ENCODE peak calls at places on chromosomes 13 and 19, in nine cellular contexts. One of them, this sample, is unnamed.

GRCh38 chr13:54574791-54575190 is 1546.2 kb downstream of the OLFM4 start:
- DNase-seq in endothelial cell: no peak
- DNase-seq in stimulated activated naive CD8-positive, alpha-beta T cell treated with anti-CD3 and anti-CD28 coated beads, Interleukin-15, Interleukin-2, amounts not matched to agents 100 U/mL and 50 U/mL, for 24 hours: no peak
- DNase-seq in HFF-Myc: no peak
- DNase-seq in tibial nerve: no peak
- DNase-seq in hippocampal formation: no peak
- DNase-seq in osteoblast: no peak
- DNase-seq in pancreas: no peak
- DNase-seq in stimulated activated CD4-positive, alpha-beta T cell treated with anti-CD3 and anti-CD28 coated beads, Interleukin-1b, Interleukin-23, amount 100 ng/mL, for 24 hours: no peak
- DNase-seq in this sample: no peak

GRCh38 chr13:42041017-42041683 is 7.3 kb upstream of the DGKH start:
- DNase-seq in tibial nerve: no peak
- DNase-seq in endothelial cell: peak
- DNase-seq in pancreas: no peak
- DNase-seq in hippocampal formation: no peak
- DNase-seq in stimulated activated naive CD8-positive, alpha-beta T cell treated with anti-CD3 and anti-CD28 coated beads, Interleukin-15, Interleukin-2, amounts not matched to agents 100 U/mL and 50 U/mL, for 24 hours: peak
- DNase-seq in HFF-Myc: no peak
- DNase-seq in osteoblast: peak
- DNase-seq in stimulated activated CD4-positive, alpha-beta T cell treated with anti-CD3 and anti-CD28 coated beads, Interleukin-1b, Interleukin-23, amount 100 ng/mL, for 24 hours: no peak
- DNase-seq in this sample: peak

GRCh38 chr13:113458218-113459065 is 5.2 kb upstream of the ADPRHL1 start:
- DNase-seq in endothelial cell: peak
- DNase-seq in tibial nerve: no peak
- DNase-seq in HFF-Myc: no peak
- DNase-seq in hippocampal formation: no peak
- DNase-seq in osteoblast: no peak
- DNase-seq in stimulated activated CD4-positive, alpha-beta T cell treated with anti-CD3 and anti-CD28 coated beads, Interleukin-1b, Interleukin-23, amount 100 ng/mL, for 24 hours: no peak
- DNase-seq in pancreas: no peak
- DNase-seq in stimulated activated naive CD8-positive, alpha-beta T cell treated with anti-CD3 and anti-CD28 coated beads, Interleukin-15, Interleukin-2, amounts not matched to agents 100 U/mL and 50 U/mL, for 24 hours: peak
- DNase-seq in this sample: peak

GRCh38 chr19:3186377-3186688 is 603 bp downstream of the NCLN start:
- DNase-seq in stimulated activated CD4-positive, alpha-beta T cell treated with anti-CD3 and anti-CD28 coated beads, Interleukin-1b, Interleukin-23, amount 100 ng/mL, for 24 hours: no peak
- DNase-seq in pancreas: no peak
- DNase-seq in tibial nerve: no peak
- DNase-seq in hippocampal formation: no peak
- DNase-seq in stimulated activated naive CD8-positive, alpha-beta T cell treated with anti-CD3 and anti-CD28 coated beads, Interleukin-15, Interleukin-2, amounts not matched to agents 100 U/mL and 50 U/mL, for 24 hours: no peak
- DNase-seq in osteoblast: no peak
- DNase-seq in endothelial cell: no peak
- DNase-seq in HFF-Myc: no peak
- DNase-seq in this sample: no peak

GRCh38 chr13:101447852-101448251 is 4.6 kb upstream of the ITGBL1 start:
- DNase-seq in endothelial cell: no peak
- DNase-seq in pancreas: no peak
- DNase-seq in osteoblast: no peak
- DNase-seq in HFF-Myc: no peak
- DNase-seq in tibial nerve: no peak
- DNase-seq in stimulated activated naive CD8-positive, alpha-beta T cell treated with anti-CD3 and anti-CD28 coated beads, Interleukin-15, Interleukin-2, amounts not matched to agents 100 U/mL and 50 U/mL, for 24 hours: no peak
- DNase-seq in hippocampal formation: no peak
- DNase-seq in stimulated activated CD4-positive, alpha-beta T cell treated with anti-CD3 and anti-CD28 coated beads, Interleukin-1b, Interleukin-23, amount 100 ng/mL, for 24 hours: no peak
- DNase-seq in this sample: no peak

GRCh38 chr13:52447815-52448552 is 2.5 kb downstream of the VPS36 start:
- DNase-seq in tibial nerve: no peak
- DNase-seq in HFF-Myc: no peak
- DNase-seq in pancreas: no peak
- DNase-seq in endothelial cell: no peak
- DNase-seq in stimulated activated naive CD8-positive, alpha-beta T cell treated with anti-CD3 and anti-CD28 coated beads, Interleukin-15, Interleukin-2, amounts not matched to agents 100 U/mL and 50 U/mL, for 24 hours: no peak
- DNase-seq in stimulated activated CD4-positive, alpha-beta T cell treated with anti-CD3 and anti-CD28 coated beads, Interleukin-1b, Interleukin-23, amount 100 ng/mL, for 24 hours: no peak
- DNase-seq in osteoblast: peak
- DNase-seq in hippocampal formation: no peak
- DNase-seq in this sample: no peak

GRCh38 chr13:104984296-104984818 is 1551.1 kb downstream of the EFNB2 start:
- DNase-seq in tibial nerve: peak
- DNase-seq in stimulated activated naive CD8-positive, alpha-beta T cell treated with anti-CD3 and anti-CD28 coated beads, Interleukin-15, Interleukin-2, amounts not matched to agents 100 U/mL and 50 U/mL, for 24 hours: peak
- DNase-seq in pancreas: no peak
- DNase-seq in hippocampal formation: no peak
- DNase-seq in endothelial cell: no peak
- DNase-seq in HFF-Myc: no peak
- DNase-seq in osteoblast: no peak
- DNase-seq in stimulated activated CD4-positive, alpha-beta T cell treated with anti-CD3 and anti-CD28 coated beads, Interleukin-1b, Interleukin-23, amount 100 ng/mL, for 24 hours: no peak
- DNase-seq in this sample: no peak

GRCh38 chr19:8149261-8150094 is at the start of gene FBN3:
- DNase-seq in osteoblast: peak
- DNase-seq in HFF-Myc: no peak
- DNase-seq in stimulated activated naive CD8-positive, alpha-beta T cell treated with anti-CD3 and anti-CD28 coated beads, Interleukin-15, Interleukin-2, amounts not matched to agents 100 U/mL and 50 U/mL, for 24 hours: no peak
- DNase-seq in stimulated activated CD4-positive, alpha-beta T cell treated with anti-CD3 and anti-CD28 coated beads, Interleukin-1b, Interleukin-23, amount 100 ng/mL, for 24 hours: no peak
- DNase-seq in hippocampal formation: no peak
- DNase-seq in pancreas: no peak
- DNase-seq in tibial nerve: no peak
- DNase-seq in endothelial cell: peak
- DNase-seq in this sample: peak

GRCh38 chr19:12065100-12065538 is 588 bp downstream of the ZNF844 start:
- DNase-seq in stimulated activated CD4-positive, alpha-beta T cell treated with anti-CD3 and anti-CD28 coated beads, Interleukin-1b, Interleukin-23, amount 100 ng/mL, for 24 hours: no peak
- DNase-seq in stimulated activated naive CD8-positive, alpha-beta T cell treated with anti-CD3 and anti-CD28 coated beads, Interleukin-15, Interleukin-2, amounts not matched to agents 100 U/mL and 50 U/mL, for 24 hours: no peak
- DNase-seq in osteoblast: peak
- DNase-seq in endothelial cell: no peak
- DNase-seq in tibial nerve: no peak
- DNase-seq in pancreas: no peak
- DNase-seq in HFF-Myc: no peak
- DNase-seq in hippocampal formation: peak
- DNase-seq in this sample: no peak

This sample was measured in H7.